ENCODE peak calls at places on chromosomes 1 and 21, in eight cellular contexts. One of them, this sample, is unnamed.
A peak's percentile ranks its signal among the peaks of the same experiment; 100 is the strongest.

GRCh38 chr1:204846546-204846945 is 24.1 kb upstream of the NFASC start:
- DNase-seq in H9: no peak
- DNase-seq in fibroblast of lung: no peak
- DNase-seq in psoas muscle: no peak
- DNase-seq in CD8-positive, alpha-beta memory T cell: no peak
- DNase-seq in AG04450: no peak
- DNase-seq in cardiac muscle cell: no peak
- DNase-seq in uterus: no peak
- DNase-seq in this sample: no peak

GRCh38 chr1:12040457-12041051 is 21.3 kb downstream of the MIIP start:
- DNase-seq in H9: no peak
- DNase-seq in fibroblast of lung: peak; percentile 97
- DNase-seq in CD8-positive, alpha-beta memory T cell: no peak
- DNase-seq in uterus: no peak
- DNase-seq in psoas muscle: no peak
- DNase-seq in AG04450: peak; percentile 86
- DNase-seq in cardiac muscle cell: peak; percentile 91
- DNase-seq in this sample: peak; percentile 57

GRCh38 chr21:14259669-14260458 is 43.9 kb downstream of the RBM11 start:
- DNase-seq in fibroblast of lung: peak; percentile 28
- DNase-seq in CD8-positive, alpha-beta memory T cell: peak; percentile 23
- DNase-seq in H9: no peak
- DNase-seq in AG04450: no peak
- DNase-seq in cardiac muscle cell: peak; percentile 68
- DNase-seq in psoas muscle: no peak
- DNase-seq in uterus: no peak
- DNase-seq in this sample: no peak

GRCh38 chr1:32953495-32953894 is 11.1 kb downstream of the RNF19B start:
- DNase-seq in AG04450: no peak
- DNase-seq in psoas muscle: no peak
- DNase-seq in CD8-positive, alpha-beta memory T cell: no peak
- DNase-seq in fibroblast of lung: peak; percentile 85
- DNase-seq in uterus: no peak
- DNase-seq in H9: no peak
- DNase-seq in cardiac muscle cell: no peak
- DNase-seq in this sample: no peak

GRCh38 chr21:32472890-32473765 is 60.6 kb downstream of the EVA1C start:
- DNase-seq in psoas muscle: no peak
- DNase-seq in H9: no peak
- DNase-seq in uterus: no peak
- DNase-seq in fibroblast of lung: no peak
- DNase-seq in cardiac muscle cell: no peak
- DNase-seq in AG04450: no peak
- DNase-seq in CD8-positive, alpha-beta memory T cell: no peak
- DNase-seq in this sample: no peak

GRCh38 chr1:90174246-90174645 is 179.3 kb downstream of the ZNF326 start:
- DNase-seq in uterus: no peak
- DNase-seq in cardiac muscle cell: peak; percentile 2
- DNase-seq in CD8-positive, alpha-beta memory T cell: no peak
- DNase-seq in fibroblast of lung: no peak
- DNase-seq in H9: no peak
- DNase-seq in AG04450: no peak
- DNase-seq in psoas muscle: no peak
- DNase-seq in this sample: no peak

GRCh38 chr1:180586671-180587155 is 27.9 kb downstream of the OVAAL start:
- DNase-seq in fibroblast of lung: peak; percentile 92
- DNase-seq in AG04450: peak; percentile 41
- DNase-seq in cardiac muscle cell: peak; percentile 46
- DNase-seq in uterus: no peak
- DNase-seq in CD8-positive, alpha-beta memory T cell: no peak
- DNase-seq in H9: no peak
- DNase-seq in psoas muscle: no peak
- DNase-seq in this sample: no peak

GRCh38 chr21:33011462-33011861 is 14.3 kb upstream of the OLIG2 start:
- DNase-seq in H9: no peak
- DNase-seq in cardiac muscle cell: peak; percentile 27
- DNase-seq in AG04450: peak; percentile 16
- DNase-seq in fibroblast of lung: peak; percentile 70
- DNase-seq in CD8-positive, alpha-beta memory T cell: no peak
- DNase-seq in psoas muscle: no peak
- DNase-seq in uterus: no peak
- DNase-seq in this sample: no peak

GRCh38 chr1:22447581-22448215 is 4.0 kb upstream of the ZBTB40 start:
- DNase-seq in uterus: no peak
- DNase-seq in AG04450: peak; percentile 26
- DNase-seq in fibroblast of lung: peak; percentile 84
- DNase-seq in CD8-positive, alpha-beta memory T cell: no peak
- DNase-seq in H9: no peak
- DNase-seq in psoas muscle: peak; percentile 63
- DNase-seq in cardiac muscle cell: peak; percentile 42
- DNase-seq in this sample: no peak

GRCh38 chr1:18977428-18977827 is 21.0 kb upstream of the IFFO2 start:
- DNase-seq in psoas muscle: no peak
- DNase-seq in H9: no peak
- DNase-seq in fibroblast of lung: no peak
- DNase-seq in cardiac muscle cell: no peak
- DNase-seq in CD8-positive, alpha-beta memory T cell: no peak
- DNase-seq in uterus: no peak
- DNase-seq in AG04450: no peak
- DNase-seq in this sample: no peak

GRCh38 chr1:3713840-3714239 is 38.4 kb upstream of the CCDC27 start:
- DNase-seq in cardiac muscle cell: no peak
- DNase-seq in psoas muscle: no peak
- DNase-seq in fibroblast of lung: no peak
- DNase-seq in CD8-positive, alpha-beta memory T cell: no peak
- DNase-seq in H9: no peak
- DNase-seq in AG04450: no peak
- DNase-seq in uterus: no peak
- DNase-seq in this sample: no peak

GRCh38 chr21:29102791-29103257 is 27.6 kb upstream of the MAP3K7CL start:
- DNase-seq in fibroblast of lung: peak; percentile 27
- DNase-seq in CD8-positive, alpha-beta memory T cell: no peak
- DNase-seq in cardiac muscle cell: no peak
- DNase-seq in uterus: no peak
- DNase-seq in psoas muscle: no peak
- DNase-seq in AG04450: no peak
- DNase-seq in H9: no peak
- DNase-seq in this sample: no peak

GRCh38 chr1:192973202-192973601 is 86.0 kb downstream of the UCHL5 start:
- DNase-seq in H9: no peak
- DNase-seq in uterus: no peak
- DNase-seq in cardiac muscle cell: no peak
- DNase-seq in AG04450: no peak
- DNase-seq in CD8-positive, alpha-beta memory T cell: no peak
- DNase-seq in fibroblast of lung: no peak
- DNase-seq in psoas muscle: no peak
- DNase-seq in this sample: no peak

GRCh38 chr21:36403713-36404112 is 18.5 kb downstream of the CHAF1B start:
- DNase-seq in uterus: no peak
- DNase-seq in cardiac muscle cell: no peak
- DNase-seq in H9: no peak
- DNase-seq in fibroblast of lung: no peak
- DNase-seq in CD8-positive, alpha-beta memory T cell: no peak
- DNase-seq in psoas muscle: no peak
- DNase-seq in AG04450: no peak
- DNase-seq in this sample: no peak
- H3K27ac ChIP-seq in uterus: no peak overlapping the region
- H3K27ac ChIP-seq in cardiac muscle cell: no peak overlapping the region
- H3K27ac ChIP-seq in H9: no peak overlapping the region
- H3K27ac ChIP-seq in fibroblast of lung: no peak overlapping the region
- H3K27ac ChIP-seq in CD8-positive, alpha-beta memory T cell: no peak overlapping the region
- H3K27ac ChIP-seq in psoas muscle: no peak overlapping the region
- H3K27ac ChIP-seq in AG04450: no peak overlapping the region
- H3K27ac ChIP-seq in this sample: no peak overlapping the region

GRCh38 chr1:34511802-34512201 is 243.0 kb upstream of the GJB5 start:
- DNase-seq in uterus: no peak
- DNase-seq in fibroblast of lung: no peak
- DNase-seq in AG04450: no peak
- DNase-seq in H9: no peak
- DNase-seq in psoas muscle: no peak
- DNase-seq in cardiac muscle cell: no peak
- DNase-seq in CD8-positive, alpha-beta memory T cell: no peak
- DNase-seq in this sample: no peak
- H3K9me3 ChIP-seq in uterus: peaks cover 10% of the 10 kb centered on the region
- H3K9me3 ChIP-seq in fibroblast of lung: no peaks in the 10 kb centered on the region
- H3K9me3 ChIP-seq in AG04450: peaks cover 3% of the 10 kb centered on the region
- H3K9me3 ChIP-seq in H9: no peaks in the 10 kb centered on the region
- H3K9me3 ChIP-seq in psoas muscle: peaks cover 23% of the 10 kb centered on the region
- H3K9me3 ChIP-seq in cardiac muscle cell: peaks cover 2% of the 10 kb centered on the region
- H3K9me3 ChIP-seq in CD8-positive, alpha-beta memory T cell: no peaks in the 10 kb centered on the region
- H3K9me3 ChIP-seq in this sample: peaks cover 41% of the 10 kb centered on the region

GRCh38 chr1:7471836-7472235 is 299.3 kb upstream of the VAMP3 start:
- DNase-seq in fibroblast of lung: peak; percentile 93
- DNase-seq in uterus: no peak
- DNase-seq in AG04450: peak; percentile 44
- DNase-seq in CD8-positive, alpha-beta memory T cell: no peak
- DNase-seq in cardiac muscle cell: no peak
- DNase-seq in psoas muscle: no peak
- DNase-seq in H9: no peak
- DNase-seq in this sample: peak; percentile 46

GRCh38 chr1:7468248-7468647 is 302.8 kb upstream of the VAMP3 start:
- DNase-seq in AG04450: no peak
- DNase-seq in CD8-positive, alpha-beta memory T cell: no peak
- DNase-seq in psoas muscle: no peak
- DNase-seq in uterus: no peak
- DNase-seq in H9: no peak
- DNase-seq in fibroblast of lung: peak; percentile 44
- DNase-seq in cardiac muscle cell: no peak
- DNase-seq in this sample: no peak

GRCh38 chr1:7469255-7469938 is 301.7 kb upstream of the VAMP3 start:
- DNase-seq in AG04450: no peak
- DNase-seq in cardiac muscle cell: peak; percentile 32
- DNase-seq in CD8-positive, alpha-beta memory T cell: no peak
- DNase-seq in H9: no peak
- DNase-seq in uterus: no peak
- DNase-seq in psoas muscle: no peak
- DNase-seq in fibroblast of lung: peak; percentile 90
- DNase-seq in this sample: peak; percentile 60

GRCh38 chr1:7473223-7474142 is 297.6 kb upstream of the VAMP3 start:
- DNase-seq in CD8-positive, alpha-beta memory T cell: no peak
- DNase-seq in psoas muscle: no peak
- DNase-seq in uterus: no peak
- DNase-seq in cardiac muscle cell: no peak
- DNase-seq in AG04450: no peak
- DNase-seq in fibroblast of lung: no peak
- DNase-seq in H9: no peak
- DNase-seq in this sample: peak; percentile 55

DNA sequence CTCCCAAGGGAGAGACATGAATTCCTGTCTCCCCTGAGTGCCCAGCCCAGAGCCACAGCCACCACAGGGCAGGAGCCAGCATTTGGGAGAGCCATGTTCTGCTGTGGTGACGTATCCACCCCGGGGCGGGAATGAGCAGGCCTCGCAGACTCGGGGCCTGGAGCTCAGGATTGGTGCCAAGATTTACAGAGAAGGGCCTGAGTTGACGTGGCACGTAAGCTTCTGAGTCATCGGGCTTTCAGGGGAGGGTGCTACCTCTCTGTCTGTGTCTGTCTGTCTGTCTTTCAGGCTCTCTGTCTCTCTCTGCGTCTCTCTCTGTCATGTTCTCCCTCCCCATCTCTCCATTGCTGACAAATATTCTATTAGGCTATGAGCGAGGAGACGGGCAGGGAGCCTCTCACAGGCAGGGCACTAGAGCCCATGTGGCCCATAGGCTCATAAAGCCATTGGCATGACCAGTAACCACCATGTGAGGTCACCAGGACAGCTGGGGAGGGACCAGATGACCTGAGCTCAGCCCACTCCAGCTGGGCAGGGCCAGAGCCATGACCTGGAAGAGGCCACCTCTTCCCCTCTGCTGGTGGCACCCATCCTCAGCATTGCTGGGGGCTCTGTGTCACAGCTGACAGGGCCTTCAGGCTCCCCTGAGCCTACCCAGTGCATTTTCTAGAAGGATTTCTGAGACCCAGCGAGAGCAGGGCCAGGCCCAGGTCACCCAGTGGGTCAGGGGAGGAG is 300.0 kb upstream of the VAMP3 start:
- DNase-seq in psoas muscle: peak; percentile 72
- DNase-seq in CD8-positive, alpha-beta memory T cell: no peak
- DNase-seq in AG04450: peak; percentile 98
- DNase-seq in cardiac muscle cell: peak; percentile 97
- DNase-seq in H9: no peak
- DNase-seq in uterus: peak; percentile 66
- DNase-seq in fibroblast of lung: peak; percentile 98
- DNase-seq in this sample: peak; percentile 85
- H3K27ac ChIP-seq in psoas muscle: no peak overlapping the region
- H3K27ac ChIP-seq in CD8-positive, alpha-beta memory T cell: no peak overlapping the region
- H3K27ac ChIP-seq in AG04450: peak overlapping the region; percentile 97
- H3K27ac ChIP-seq in cardiac muscle cell: no peak overlapping the region
- H3K27ac ChIP-seq in H9: no peak overlapping the region
- H3K27ac ChIP-seq in uterus: no peak overlapping the region
- H3K27ac ChIP-seq in fibroblast of lung: peak overlapping the region; percentile 98
- H3K27ac ChIP-seq in this sample: peak overlapping the region; percentile 71

GRCh38 chr1:246988316-246988715 is 19.5 kb downstream of the ZNF695 start:
- DNase-seq in cardiac muscle cell: no peak
- DNase-seq in uterus: no peak
- DNase-seq in H9: no peak
- DNase-seq in AG04450: no peak
- DNase-seq in fibroblast of lung: no peak
- DNase-seq in CD8-positive, alpha-beta memory T cell: no peak
- DNase-seq in psoas muscle: no peak
- DNase-seq in this sample: no peak
- H3K9me3 ChIP-seq in cardiac muscle cell: peaks cover 8% of the 10 kb centered on the region
- H3K9me3 ChIP-seq in uterus: peaks cover 12% of the 10 kb centered on the region
- H3K9me3 ChIP-seq in H9: peaks cover 83% of the 10 kb centered on the region
- H3K9me3 ChIP-seq in AG04450: peaks cover 35% of the 10 kb centered on the region
- H3K9me3 ChIP-seq in fibroblast of lung: no peaks in the 10 kb centered on the region
- H3K9me3 ChIP-seq in CD8-positive, alpha-beta memory T cell: peaks cover 20% of the 10 kb centered on the region
- H3K9me3 ChIP-seq in psoas muscle: peaks cover 74% of the 10 kb centered on the region
- H3K9me3 ChIP-seq in this sample: peaks cover 3% of the 10 kb centered on the region

GRCh38 chr21:41976611-41977010 is 22.8 kb upstream of the C2CD2 start:
- DNase-seq in fibroblast of lung: no peak
- DNase-seq in CD8-positive, alpha-beta memory T cell: no peak
- DNase-seq in uterus: no peak
- DNase-seq in H9: no peak
- DNase-seq in psoas muscle: no peak
- DNase-seq in cardiac muscle cell: no peak
- DNase-seq in AG04450: no peak
- DNase-seq in this sample: no peak
- H3K27ac ChIP-seq in fibroblast of lung: no peak overlapping the region
- H3K27ac ChIP-seq in CD8-positive, alpha-beta memory T cell: no peak overlapping the region
- H3K27ac ChIP-seq in uterus: no peak overlapping the region
- H3K27ac ChIP-seq in H9: no peak overlapping the region
- H3K27ac ChIP-seq in psoas muscle: no peak overlapping the region
- H3K27ac ChIP-seq in cardiac muscle cell: no peak overlapping the region
- H3K27ac ChIP-seq in AG04450: no peak overlapping the region
- H3K27ac ChIP-seq in this sample: no peak overlapping the region